ENCODE peak calls at places on chromosome 7, in six cellular contexts. L, N, U, I, O and M are unnamed samples.

GRCh38 chr7:92880212-92881090 is 44.1 kb upstream of the CDK6 start:
- DNase-seq in L (no peak), N (no peak), U (peak; percentile 18), I (no peak), O (peak; percentile 71), M (no peak)

GRCh38 chr7:113684165-113684564 is 234.6 kb downstream of the PPP1R3A start:
- DNase-seq in L (no peak), N (no peak), U (no peak), I (no peak), O (no peak), M (no peak)

GRCh38 chr7:132072165-132072564 is 504.1 kb downstream of the PLXNA4 start:
- DNase-seq in L (no peak), N (no peak), U (no peak), I (no peak), O (no peak), M (no peak)

GRCh38 chr7:26609082-26609481 is 255.3 kb downstream of the SKAP2 start:
- DNase-seq in L (no peak), N (no peak), U (no peak), I (no peak), O (no peak), M (no peak)

GRCh38 chr7:155020996-155021395 is 18.1 kb upstream of the PAXIP1 start:
- DNase-seq in L (no peak), N (no peak), U (no peak), I (no peak), O (no peak), M (no peak)

GRCh38 chr7:111820117-111820516 is 257.8 kb upstream of the IMMP2L start:
- DNase-seq in L (no peak), N (no peak), U (no peak), I (no peak), O (no peak), M (no peak)

GRCh38 chr7:28980504-28981281 is 22.6 kb upstream of the TRIL start:
- DNase-seq in L (no peak), N (no peak), U (peak; percentile 49), I (peak; percentile 21), O (no peak), M (no peak)

GRCh38 chr7:116434820-116435341 is 64.7 kb upstream of the CAV2 start:
- DNase-seq in L (no peak), N (no peak), U (peak; percentile 87), I (no peak), O (no peak), M (no peak)

GRCh38 chr7:132077986-132078385 is 498.3 kb downstream of the PLXNA4 start:
- DNase-seq in L (no peak), N (no peak), U (no peak), I (no peak), O (no peak), M (no peak)

GRCh38 chr7:132049462-132050304 is 493.3 kb upstream of the PODXL start:
- DNase-seq in L (no peak), N (peak; percentile 23), U (no peak), I (no peak), O (peak; percentile 68), M (no peak)

GRCh38 chr7:137091396-137091795 is 222.9 kb downstream of the CHRM2 start:
- DNase-seq in L (no peak), N (no peak), U (no peak), I (no peak), O (peak; percentile 82), M (no peak)

GRCh38 chr7:51352174-51353145 is 35.9 kb upstream of the COBL start:
- DNase-seq in L (no peak), N (no peak), U (no peak), I (no peak), O (peak; percentile 45), M (no peak)

GRCh38 chr7:122143376-122143750 is 686 bp downstream of the AASS start:
- DNase-seq in L (peak; percentile 25), N (peak; percentile 15), U (peak; percentile 24), I (peak; percentile 81), O (peak; percentile 24), M (peak; percentile 21)

GRCh38 chr7:81433692-81434331 is 336.0 kb downstream of the HGF start:
- DNase-seq in L (no peak), N (no peak), U (peak; percentile 46), I (no peak), O (no peak), M (no peak)

GRCh38 chr7:112212516-112213036 is 6.1 kb downstream of the ZNF277 start:
- DNase-seq in L (no peak), N (no peak), U (no peak), I (no peak), O (peak; percentile 34), M (no peak)

GRCh38 chr7:157601530-157601929 is 264.7 kb downstream of the DNAJB6 start:
- DNase-seq in L (no peak), N (no peak), U (no peak), I (no peak), O (no peak), M (no peak)

GRCh38 chr7:43569424-43569823 is 13.5 kb upstream of the STK17A start:
- DNase-seq in L (peak; percentile 44), N (no peak), U (peak; percentile 93), I (no peak), O (no peak), M (no peak)

GRCh38 chr7:101237206-101238067 is at the start of gene CLDN15:
- DNase-seq in L (no peak), N (no peak), U (no peak), I (peak; percentile 40), O (no peak), M (no peak)

GRCh38 chr7:6259257-6259656 is 13.2 kb downstream of the CYTH3 start:
- DNase-seq in L (no peak), N (no peak), U (no peak), I (no peak), O (no peak), M (no peak)

GRCh38 chr7:127501817-127502216 is 83.6 kb downstream of the GCC1 start:
- DNase-seq in L (no peak), N (no peak), U (no peak), I (no peak), O (no peak), M (no peak)

DNA sequence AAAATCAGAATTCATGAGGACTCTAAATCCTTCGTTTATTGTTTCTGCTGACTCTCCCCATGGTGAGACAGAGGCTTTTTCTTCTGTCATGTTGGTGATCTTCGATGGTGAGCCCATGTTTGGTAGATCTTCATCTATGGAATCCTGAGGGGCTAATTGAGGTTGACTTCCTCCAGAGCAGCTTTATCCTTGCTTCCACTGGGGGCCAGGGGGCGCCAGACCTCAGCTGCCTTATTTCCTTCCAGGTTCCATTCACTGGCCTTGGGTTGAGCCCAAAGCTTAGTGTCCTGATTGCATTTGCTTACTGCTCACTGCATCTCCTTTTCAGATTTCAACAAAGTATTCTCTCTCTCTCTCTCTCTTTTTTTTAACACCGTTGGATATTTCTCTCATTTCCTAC is 80.7 kb downstream of the GCC1 start:
- DNase-seq in L (no peak), N (no peak), U (no peak), I (no peak), O (peak; percentile 23), M (no peak)
- TF ChIP-seq CTCF in L (peak; percentile 70), N (peak; percentile 37), U (peak; percentile 29), I (no peak), O (peak; percentile 56), M (no peak)

DNA sequence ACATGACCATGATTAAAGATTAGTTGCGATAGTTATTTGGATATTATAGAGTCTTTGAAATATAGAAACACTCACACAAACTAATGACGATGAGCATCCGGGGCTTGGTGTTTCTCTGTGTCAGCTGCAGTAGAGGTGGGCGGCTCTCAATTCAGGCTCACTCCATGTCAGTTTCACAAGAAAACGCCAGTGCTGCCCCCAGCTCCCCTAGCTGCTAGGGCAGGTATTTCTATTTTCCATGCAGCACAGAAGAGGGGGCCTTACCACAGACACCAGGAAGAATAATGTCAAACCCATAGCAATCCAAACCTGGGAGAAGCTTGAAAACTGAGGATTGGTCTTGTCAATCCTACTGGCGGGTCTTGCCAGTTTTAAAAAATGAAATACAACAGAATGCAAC is 197.1 kb downstream of the PHTF2 start:
- DNase-seq in L (no peak), N (no peak), U (no peak), I (no peak), O (peak; percentile 30), M (no peak)
- TF ChIP-seq CTCF in L (no peak), N (peak; percentile 38), U (peak; percentile 3), I (no peak), O (no peak), M (no peak)

GRCh38 chr7:47415289-47416212 is 166.4 kb downstream of the TNS3 start:
- DNase-seq in L (no peak), N (no peak), U (no peak), I (peak; percentile 41), O (no peak), M (no peak)

GRCh38 chr7:47417122-47417480 is 164.8 kb downstream of the TNS3 start:
- DNase-seq in L (no peak), N (no peak), U (no peak), I (no peak), O (no peak), M (no peak)

GRCh38 chr7:47418910-47419309 is 163.0 kb downstream of the TNS3 start:
- DNase-seq in L (no peak), N (no peak), U (peak; percentile 69), I (no peak), O (no peak), M (no peak)

GRCh38 chr7:47414342-47415288 is 167.3 kb downstream of the TNS3 start:
- DNase-seq in L (no peak), N (no peak), U (no peak), I (no peak), O (no peak), M (no peak)

DNA sequence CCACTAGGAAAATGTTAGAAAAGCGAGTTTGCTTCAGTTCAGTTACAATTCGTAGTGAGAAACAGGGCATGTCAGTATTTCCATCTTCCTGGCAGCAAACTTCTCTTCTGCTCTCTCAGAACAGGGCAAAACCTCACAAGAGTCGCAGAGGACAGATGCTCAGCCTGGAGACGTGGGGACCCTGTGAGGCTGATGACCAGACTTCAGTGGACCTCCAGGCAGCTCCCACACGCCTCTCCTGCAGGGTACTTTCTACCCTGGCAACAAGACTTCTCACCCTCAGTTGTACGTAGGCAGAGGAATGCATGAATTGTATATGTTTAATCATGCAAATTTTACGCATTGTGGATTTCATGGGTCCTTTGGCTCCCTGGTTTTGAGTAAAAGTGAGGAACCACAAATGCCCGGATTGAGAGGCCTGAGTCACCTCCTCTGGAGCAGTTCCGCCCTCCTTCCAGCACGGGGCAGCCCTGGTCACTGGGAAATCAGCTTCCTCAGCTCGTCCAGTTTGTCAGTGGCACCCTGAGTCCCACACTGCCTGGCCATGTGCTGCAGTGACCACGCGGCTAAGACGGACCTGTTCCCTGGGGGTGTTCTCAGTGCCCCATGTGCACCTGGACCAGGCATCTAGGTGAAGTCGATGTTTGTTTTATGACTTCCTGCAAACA is 165.3 kb downstream of the TNS3 start:
- DNase-seq in L (no peak), N (no peak), U (no peak), I (no peak), O (no peak), M (no peak)
- TF ChIP-seq CTCF in L (no peak), N (no peak), U (no peak), I (no peak), O (no peak), M (no peak)

DNA sequence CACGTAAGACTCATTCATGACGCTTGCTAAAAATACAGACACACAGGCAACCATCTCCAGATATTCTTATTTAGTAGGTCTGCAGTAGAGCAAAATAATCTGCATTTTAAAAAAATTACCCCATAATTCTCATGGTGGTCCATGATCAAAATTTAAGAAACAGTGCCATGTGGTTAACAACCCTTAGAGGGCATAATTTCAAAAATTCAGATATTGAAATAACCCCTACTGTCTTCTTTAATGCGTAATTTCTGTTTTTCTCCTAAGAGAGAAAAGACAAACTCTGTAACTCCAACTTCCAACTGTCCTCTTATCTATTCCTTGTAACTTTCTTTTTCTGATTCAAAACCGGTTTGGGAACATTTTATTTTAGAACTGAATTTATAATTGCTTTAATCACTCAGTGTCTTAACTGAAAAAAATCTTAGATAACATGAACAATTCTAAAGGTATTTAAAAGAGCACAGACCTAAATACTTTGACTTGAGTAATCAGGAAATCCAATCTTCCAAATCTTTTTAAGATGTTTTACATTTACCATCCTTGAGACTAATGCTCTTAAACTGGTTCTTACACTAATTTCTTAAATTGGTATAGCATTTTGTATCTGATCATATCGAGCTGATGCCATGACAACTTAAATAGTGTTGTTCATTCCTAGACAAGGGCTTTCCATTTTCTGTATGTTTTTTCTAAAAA is 148.0 kb downstream of the GALNT11 start:
- DNase-seq in L (no peak), N (no peak), U (no peak), I (no peak), O (no peak), M (no peak)
- TF ChIP-seq CTCF in L (no peak), N (no peak), U (no peak), I (no peak), O (no peak), M (peak; percentile 24)